ENCODE peak calls at places on chromosome 3, in seven cellular contexts. V is GM12865; W is cardiac muscle cell; G is activated CD4-positive, CD25-positive, alpha-beta regulatory T cell; B is NCI-H1417; J is HuH-7; D is NCI-H1092 treated with DMSO at 0.1 percent for 48 hours. Y is an unnamed sample.

GRCh38 chr3:43747641-43748040 is 56.9 kb downstream of the ABHD5 start:
- DNase-seq in V (no peak), J (no peak), G (no peak), B (no peak), W (no peak), D (no peak), Y (no peak)

GRCh38 chr3:124770341-124771082 is 40.3 kb downstream of the UMPS start:
- DNase-seq in G (no peak), D (peak), J (no peak), W (peak), V (peak), B (peak), Y (no peak)

GRCh38 chr3:187066228-187066995 is 72.9 kb downstream of the RPL39L start:
- DNase-seq in W (peak), V (peak), D (peak), B (peak), G (peak), J (peak), Y (peak)

GRCh38 chr3:72347819-72348319 is 500.4 kb downstream of the SHQ1 start:
- DNase-seq in D (no peak), B (no peak), J (no peak), W (peak), G (peak), V (peak), Y (no peak)

GRCh38 chr3:11904157-11904556 is 57.5 kb upstream of the TAMM41 start:
- DNase-seq in J (no peak), G (no peak), W (no peak), B (no peak), V (no peak), D (no peak), Y (no peak)

GRCh38 chr3:170470063-170471006 is 51.7 kb downstream of the CLDN11 start:
- DNase-seq in G (no peak), V (no peak), W (no peak), D (peak), B (peak), J (no peak), Y (no peak)

GRCh38 chr3:46699846-46700523 is 1.2 kb upstream of the TMIE start:
- DNase-seq in G (no peak), D (no peak), J (no peak), W (no peak), V (no peak), B (no peak), Y (no peak)

GRCh38 chr3:122493296-122493695 is 21.4 kb downstream of the KPNA1 start:
- DNase-seq in J (no peak), W (no peak), V (no peak), G (no peak), D (no peak), B (no peak), Y (no peak)

GRCh38 chr3:132568427-132568826 is 28.6 kb upstream of the ACKR4 start:
- DNase-seq in J (no peak), B (no peak), D (no peak), W (no peak), V (no peak), G (no peak), Y (no peak)

GRCh38 chr3:42501681-42502428 is 588 bp upstream of the VIPR1 start:
- DNase-seq in V (peak), W (peak), J (peak), B (peak), D (peak), G (peak), Y (peak)

GRCh38 chr3:152174876-152175575 is 93.7 kb upstream of the MBNL1 start:
- DNase-seq in B (no peak), W (no peak), G (no peak), J (no peak), D (no peak), V (no peak), Y (no peak)

GRCh38 chr3:123503200-123503599 is 54.3 kb upstream of the ADCY5 start:
- DNase-seq in J (no peak), V (no peak), W (no peak), B (no peak), G (no peak), D (no peak), Y (no peak)

GRCh38 chr3:45864760-45865567 is 21.4 kb upstream of the CCR9 start:
- DNase-seq in V (peak), J (no peak), G (no peak), D (no peak), B (no peak), W (no peak), Y (no peak)

GRCh38 chr3:55180936-55181535 is 253.2 kb upstream of the LRTM1 start:
- DNase-seq in D (peak), B (peak), W (peak), J (peak), G (no peak), V (peak), Y (peak)

GRCh38 chr3:132255041-132255745 is 62.0 kb upstream of the ACP3 start:
- DNase-seq in D (no peak), B (peak), J (no peak), G (no peak), V (no peak), W (no peak), Y (no peak)

GRCh38 chr3:104126463-104126862 is 1240.2 kb upstream of the ALCAM start:
- DNase-seq in V (no peak), D (no peak), B (no peak), W (no peak), G (no peak), J (no peak), Y (no peak)

GRCh38 chr3:23489338-23490158 is 286.4 kb downstream of the UBE2E2 start:
- DNase-seq in G (no peak), V (no peak), D (no peak), J (no peak), B (no peak), W (no peak), Y (no peak)

GRCh38 chr3:184544513-184544861 is 17.1 kb upstream of the EPHB3 start:
- DNase-seq in V (no peak), W (no peak), G (no peak), J (no peak), B (no peak), D (no peak), Y (no peak)

GRCh38 chr3:18827664-18828063 is 320.6 kb upstream of the KCNH8 start:
- DNase-seq in V (no peak), J (no peak), W (no peak), G (no peak), B (no peak), D (no peak), Y (no peak)

GRCh38 chr3:146162561-146162960 is 1.6 kb upstream of the PLOD2 start:
- DNase-seq in B (peak), D (no peak), G (no peak), W (no peak), J (no peak), V (no peak), Y (no peak)

GRCh38 chr3:188469228-188469885 is 315.4 kb downstream of the LPP start:
- DNase-seq in D (no peak), B (no peak), J (no peak), G (no peak), V (no peak), W (no peak), Y (no peak)

GRCh38 chr3:47008258-47008671 is 28.8 kb downstream of the NBEAL2 start:
- DNase-seq in V (no peak), J (no peak), D (no peak), B (no peak), W (no peak), G (no peak), Y (no peak)

GRCh38 chr3:124429129-124429815 is 301.0 kb upstream of the UMPS start:
- DNase-seq in B (peak), W (no peak), D (no peak), J (no peak), V (no peak), G (no peak), Y (no peak)

GRCh38 chr3:43328653-43329052 is 42.3 kb downstream of the SNRK start:
- DNase-seq in D (no peak), J (no peak), W (no peak), B (no peak), G (no peak), V (no peak), Y (no peak)

GRCh38 chr3:47890832-47891620 is 88.1 kb downstream of the DHX30 start:
- DNase-seq in D (no peak), V (no peak), W (peak), G (no peak), J (no peak), B (no peak), Y (no peak)

GRCh38 chr3:15815696-15816095 is 17.9 kb upstream of the ANKRD28 start:
- DNase-seq in B (peak), D (no peak), V (peak), G (no peak), J (no peak), W (peak), Y (peak)

GRCh38 chr3:194130807-194131589 is 5.0 kb upstream of the HES1 start:
- DNase-seq in G (no peak), J (peak), W (peak), D (peak), B (peak), V (peak), Y (no peak)

Y was measured in Karpas-422.